ENCODE peak calls at places on chromosome 1, in ten cellular contexts. I is A549, W is heart left ventricle, L is endothelial cell of umbilical vein, D is sigmoid colon, S is Peyer's patch, H is tibial nerve, E is stomach, T is GM12891, J is ovary. M is an unnamed sample.

GRCh38 chr1:26608895-26609294 is 79.3 kb downstream of the RPS6KA1 start:
- DNase-seq in I (no peak), W (no peak), L (no peak), D (no peak), S (no peak), H (no peak), E (no peak), T (no peak), J (no peak), M (no peak)

GRCh38 chr1:200751717-200752116 is 13.0 kb downstream of the CAMSAP2 start:
- DNase-seq in I (no peak), W (no peak), L (no peak), D (no peak), S (no peak), H (no peak), E (no peak), T (no peak), J (no peak), M (no peak)

GRCh38 chr1:200034821-200035396 is 7.4 kb downstream of the NR5A2 start:
- DNase-seq in I (no peak), W (no peak), L (peak; percentile 38), D (no peak), S (no peak), H (no peak), E (no peak), T (no peak), J (no peak), M (no peak)

GRCh38 chr1:36175137-36176095 is 19.5 kb downstream of the MAP7D1 start:
- DNase-seq in I (no peak), W (peak; percentile 82), L (no peak), D (peak; percentile 81), S (no peak), H (no peak), E (peak; percentile 35), T (peak; percentile 54), J (no peak), M (no peak)

GRCh38 chr1:6967431-6968079 is 182.3 kb downstream of the CAMTA1 start:
- DNase-seq in I (no peak), W (no peak), L (no peak), D (no peak), S (no peak), H (no peak), E (no peak), T (no peak), J (no peak), M (no peak)

GRCh38 chr1:175530167-175530566 is 213.2 kb downstream of the TNR start:
- DNase-seq in I (no peak), W (no peak), L (no peak), D (no peak), S (no peak), H (no peak), E (no peak), T (no peak), J (no peak), M (no peak)

GRCh38 chr1:36609241-36610027 is 126.7 kb upstream of the CSF3R start:
- DNase-seq in I (peak; percentile 63), W (no peak), L (peak; percentile 31), D (no peak), S (no peak), H (peak; percentile 6), E (peak; percentile 55), T (peak; percentile 79), J (no peak), M (peak; percentile 68)

GRCh38 chr1:168609133-168609715 is 32.8 kb downstream of the XCL1 start:
- DNase-seq in I (no peak), W (peak; percentile 53), L (peak; percentile 15), D (peak; percentile 71), S (no peak), H (peak; percentile 18), E (no peak), T (no peak), J (peak; percentile 70), M (no peak)

GRCh38 chr1:153493343-153493960 is 33.0 kb upstream of the S100A7 start:
- DNase-seq in I (no peak), W (no peak), L (no peak), D (peak; percentile 68), S (no peak), H (no peak), E (no peak), T (no peak), J (no peak), M (no peak)

GRCh38 chr1:102219463-102219862 is 222.7 kb upstream of the OLFM3 start:
- DNase-seq in I (no peak), W (no peak), L (no peak), D (no peak), S (no peak), H (no peak), E (no peak), T (no peak), J (no peak), M (no peak)

GRCh38 chr1:59199734-59200376 is 97.0 kb upstream of the FGGY start:
- DNase-seq in I (no peak), W (no peak), L (no peak), D (no peak), S (no peak), H (no peak), E (no peak), T (no peak), J (no peak), M (no peak)

GRCh38 chr1:211497489-211498045 is 5.6 kb upstream of the RD3 start:
- DNase-seq in I (no peak), W (no peak), L (no peak), D (no peak), S (no peak), H (no peak), E (no peak), T (no peak), J (no peak), M (no peak)

GRCh38 chr1:17636612-17637011 is 97.1 kb downstream of the ARHGEF10L start:
- DNase-seq in I (no peak), W (no peak), L (no peak), D (no peak), S (no peak), H (no peak), E (no peak), T (no peak), J (no peak), M (no peak)

GRCh38 chr1:206469933-206470691 is at the start of gene IKBKE:
- DNase-seq in I (peak; percentile 67), W (peak; percentile 48), L (peak; percentile 62), D (peak; percentile 82), S (peak; percentile 73), H (peak; percentile 44), E (peak; percentile 67), T (peak; percentile 64), J (peak; percentile 55), M (peak; percentile 23)
- TF ChIP-seq POLR2A in I (peak; percentile 61), W (no peak), L (peak; percentile 38), D (no peak), S (peak; percentile 32), H (no peak), E (no peak), T (no peak), J (no peak), M (no peak)

DNA sequence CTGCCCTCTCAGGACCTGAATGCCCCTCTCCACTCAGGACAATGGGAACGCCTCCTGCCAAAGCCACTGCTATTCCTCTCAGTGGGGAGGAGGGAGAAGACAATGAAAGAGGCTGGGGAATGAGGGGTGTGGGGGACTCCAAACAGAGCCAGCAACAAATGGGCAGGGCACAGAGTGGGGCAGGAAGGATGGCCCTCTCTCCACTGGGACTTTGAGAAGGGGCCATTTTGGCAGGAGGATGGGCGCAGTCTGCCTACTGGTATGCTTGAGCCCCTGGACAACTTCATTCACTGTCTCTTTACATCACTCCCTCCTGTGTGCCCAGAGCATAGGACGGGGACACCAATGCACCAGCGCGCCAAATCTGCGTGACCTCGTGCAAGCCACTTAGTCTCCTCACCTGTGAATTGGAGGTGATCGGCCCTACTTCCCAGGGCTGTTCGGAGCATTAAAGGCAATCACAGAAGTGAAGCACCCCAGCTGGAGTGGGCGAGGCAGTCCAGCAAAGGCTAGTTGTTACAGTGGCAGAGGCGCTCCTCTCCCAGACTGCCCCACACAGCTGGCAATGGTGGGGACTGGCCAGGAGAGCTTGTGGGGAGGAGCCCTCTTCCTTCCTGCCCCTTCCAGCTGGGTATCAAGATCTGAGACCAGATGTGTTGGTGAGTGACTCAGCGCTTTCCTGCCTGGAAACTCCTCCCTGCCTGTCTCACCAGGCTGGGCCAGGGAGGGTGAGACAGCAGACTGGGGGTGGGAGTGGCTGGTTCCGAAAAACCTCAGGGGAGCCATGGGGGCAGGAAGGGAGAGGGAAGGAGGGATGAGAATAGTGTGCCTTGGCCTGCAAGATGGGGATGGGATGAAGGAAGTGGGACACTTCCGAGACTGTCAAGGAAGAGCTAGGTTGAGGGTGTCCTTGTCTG is 22.4 kb upstream of the SYNC start:
- DNase-seq in I (peak; percentile 92), W (peak; percentile 43), L (peak; percentile 84), D (no peak), S (no peak), H (peak; percentile 24), E (peak; percentile 58), T (no peak), J (peak; percentile 44), M (peak; percentile 66)
- TF ChIP-seq POLR2A in I (peak; percentile 49), W (no peak), L (no peak), D (no peak), S (no peak), H (no peak), E (no peak), T (no peak), J (no peak), M (no peak)

DNA sequence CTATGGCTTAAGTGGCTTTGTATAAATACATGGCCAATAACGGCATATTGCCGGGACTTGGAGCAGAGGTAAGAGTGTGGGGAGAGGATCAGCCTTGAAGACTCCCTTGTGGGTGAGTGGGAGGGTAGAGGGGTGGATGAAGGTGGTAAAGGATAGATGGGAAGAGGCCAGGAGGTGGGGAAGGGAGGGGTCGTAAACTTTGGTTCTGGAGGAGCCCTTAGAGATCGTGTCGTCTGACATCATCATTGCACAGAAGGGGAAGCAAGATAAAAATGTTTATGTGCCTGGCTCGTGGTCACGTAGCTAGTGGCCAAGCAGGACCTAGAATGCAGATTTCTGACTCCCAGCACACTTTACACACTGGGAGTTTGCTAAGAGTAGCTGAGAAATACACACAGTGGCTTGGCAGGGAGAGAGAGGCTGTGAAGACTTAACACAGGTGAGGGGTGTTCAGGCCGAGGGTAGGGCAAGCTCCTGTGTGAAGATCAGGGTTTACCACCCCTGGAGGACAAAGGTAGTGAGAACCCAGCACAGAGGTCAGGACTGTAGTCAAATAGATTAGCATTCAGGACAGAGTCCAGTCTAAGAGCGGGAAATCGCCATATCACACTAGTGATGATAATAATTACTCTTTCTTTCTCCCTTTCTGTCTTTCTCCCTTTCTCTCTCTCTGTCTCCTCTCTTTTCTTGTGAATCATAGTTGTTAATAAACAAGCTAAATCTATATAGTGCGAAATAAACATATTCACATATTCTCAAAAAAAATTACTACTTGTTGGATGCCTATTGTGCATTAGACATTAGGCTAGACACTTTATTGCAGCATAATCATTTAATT is 75.5 kb downstream of the LRRC8D start:
- DNase-seq in I (no peak), W (no peak), L (no peak), D (no peak), S (no peak), H (no peak), E (no peak), T (no peak), J (no peak), M (no peak)
- TF ChIP-seq POLR2A in I (no peak), W (no peak), L (no peak), D (no peak), S (no peak), H (no peak), E (no peak), T (no peak), J (no peak), M (no peak)

DNA sequence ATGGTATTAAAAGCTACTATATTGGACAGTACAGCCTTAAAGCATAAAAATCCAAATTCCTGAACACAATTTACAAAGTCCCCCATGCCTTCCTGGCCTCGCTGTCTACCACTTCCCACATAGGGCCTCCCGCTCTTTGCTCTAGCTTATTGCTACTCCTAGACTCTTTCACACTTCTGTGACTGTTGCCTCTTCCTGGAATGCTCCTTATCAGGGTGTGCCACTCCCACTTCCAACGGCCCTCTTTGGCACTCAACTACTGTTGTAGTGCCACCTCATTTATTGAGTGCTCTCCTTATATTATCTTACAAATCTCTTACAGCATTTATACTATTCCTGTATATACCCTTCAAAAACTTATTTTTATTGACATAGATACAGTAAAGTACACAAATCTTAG is 4.8 kb downstream of the SARS1 start:
- DNase-seq in I (no peak), W (no peak), L (no peak), D (no peak), S (no peak), H (no peak), E (peak; percentile 55), T (no peak), J (no peak), M (no peak)
- TF ChIP-seq POLR2A in I (no peak), W (no peak), L (no peak), D (peak; percentile 18), S (peak; percentile 37), H (no peak), E (no peak), T (no peak), J (no peak), M (no peak)

M was measured in HCT116.